ENCODE peak calls at places on chromosomes 11 and 22, in six cellular contexts. One of them, this sample, is unnamed.
A peak's percentile ranks its signal among the peaks of the same experiment; 100 is the strongest.

GRCh38 chr22:31290494-31291402 is 1.5 kb downstream of the PIK3IP1 start:
- DNase-seq in stimulated activated CD4-positive, alpha-beta T cell treated with anti-CD3 and anti-CD28 coated beads, Interleukin-1b, Interleukin-23, amount 100 ng/mL, for 4 hours: peak; percentile 87
- DNase-seq in activated T-cell treated with anti-CD3 and anti-CD28 coated beads for 1 hour: peak; percentile 91
- DNase-seq in MCF 10A: peak; percentile 93
- DNase-seq in KG1: peak; percentile 68
- DNase-seq in astrocyte of the cerebellum: peak; percentile 62
- DNase-seq in this sample: peak; percentile 85

GRCh38 chr11:2673871-2674471 is 25.8 kb downstream of the KCNQ1OT1 start:
- DNase-seq in stimulated activated CD4-positive, alpha-beta T cell treated with anti-CD3 and anti-CD28 coated beads, Interleukin-1b, Interleukin-23, amount 100 ng/mL, for 4 hours: no peak
- DNase-seq in activated T-cell treated with anti-CD3 and anti-CD28 coated beads for 1 hour: no peak
- DNase-seq in MCF 10A: no peak
- DNase-seq in KG1: no peak
- DNase-seq in astrocyte of the cerebellum: no peak
- DNase-seq in this sample: no peak

GRCh38 chr11:97019754-97020153 is 629.9 kb downstream of the JRKL start:
- DNase-seq in stimulated activated CD4-positive, alpha-beta T cell treated with anti-CD3 and anti-CD28 coated beads, Interleukin-1b, Interleukin-23, amount 100 ng/mL, for 4 hours: no peak
- DNase-seq in activated T-cell treated with anti-CD3 and anti-CD28 coated beads for 1 hour: no peak
- DNase-seq in MCF 10A: no peak
- DNase-seq in KG1: no peak
- DNase-seq in astrocyte of the cerebellum: no peak
- DNase-seq in this sample: peak; percentile 9

GRCh38 chr11:132595711-132596111 is 936.6 kb downstream of the OPCML start:
- DNase-seq in stimulated activated CD4-positive, alpha-beta T cell treated with anti-CD3 and anti-CD28 coated beads, Interleukin-1b, Interleukin-23, amount 100 ng/mL, for 4 hours: no peak
- DNase-seq in activated T-cell treated with anti-CD3 and anti-CD28 coated beads for 1 hour: no peak
- DNase-seq in MCF 10A: no peak
- DNase-seq in KG1: no peak
- DNase-seq in astrocyte of the cerebellum: peak; percentile 37
- DNase-seq in this sample: no peak

GRCh38 chr11:96036863-96037262 is 113.0 kb upstream of the MTMR2 start:
- DNase-seq in stimulated activated CD4-positive, alpha-beta T cell treated with anti-CD3 and anti-CD28 coated beads, Interleukin-1b, Interleukin-23, amount 100 ng/mL, for 4 hours: no peak
- DNase-seq in activated T-cell treated with anti-CD3 and anti-CD28 coated beads for 1 hour: no peak
- DNase-seq in MCF 10A: no peak
- DNase-seq in KG1: no peak
- DNase-seq in astrocyte of the cerebellum: no peak
- DNase-seq in this sample: peak; percentile 28

GRCh38 chr11:111335596-111335995 is 37.2 kb downstream of the POU2AF3 start:
- DNase-seq in stimulated activated CD4-positive, alpha-beta T cell treated with anti-CD3 and anti-CD28 coated beads, Interleukin-1b, Interleukin-23, amount 100 ng/mL, for 4 hours: no peak
- DNase-seq in activated T-cell treated with anti-CD3 and anti-CD28 coated beads for 1 hour: no peak
- DNase-seq in MCF 10A: peak; percentile 51
- DNase-seq in KG1: no peak
- DNase-seq in astrocyte of the cerebellum: no peak
- DNase-seq in this sample: peak; percentile 29

GRCh38 chr22:20654343-20655208 is 119.3 kb upstream of the SERPIND1 start:
- DNase-seq in stimulated activated CD4-positive, alpha-beta T cell treated with anti-CD3 and anti-CD28 coated beads, Interleukin-1b, Interleukin-23, amount 100 ng/mL, for 4 hours: no peak
- DNase-seq in activated T-cell treated with anti-CD3 and anti-CD28 coated beads for 1 hour: no peak
- DNase-seq in MCF 10A: no peak
- DNase-seq in KG1: no peak
- DNase-seq in astrocyte of the cerebellum: no peak
- DNase-seq in this sample: no peak

GRCh38 chr11:99766816-99767215 is 746.1 kb downstream of the CNTN5 start:
- DNase-seq in stimulated activated CD4-positive, alpha-beta T cell treated with anti-CD3 and anti-CD28 coated beads, Interleukin-1b, Interleukin-23, amount 100 ng/mL, for 4 hours: no peak
- DNase-seq in activated T-cell treated with anti-CD3 and anti-CD28 coated beads for 1 hour: no peak
- DNase-seq in MCF 10A: no peak
- DNase-seq in KG1: no peak
- DNase-seq in astrocyte of the cerebellum: no peak
- DNase-seq in this sample: no peak

This sample was measured in foreskin keratinocyte.